ENCODE peak calls at places on chromosome 22, in seven cellular contexts. S, E, P, W, G, B and A are unnamed samples.

GRCh38 chr22:27752771-27753170 is 48.8 kb downstream of the MN1 start:
- DNase-seq in W (no peak), S (peak), G (no peak), P (no peak), B (no peak), E (no peak), A (no peak)

GRCh38 chr22:28051091-28051786 is 132.2 kb upstream of the PITPNB start:
- DNase-seq in P (no peak), W (no peak), B (no peak), E (no peak), G (no peak), S (no peak), A (no peak)

GRCh38 chr22:36164621-36165020 is 4.1 kb upstream of the APOL3 start:
- DNase-seq in B (peak), E (no peak), G (no peak), P (no peak), S (no peak), W (no peak), A (no peak)

GRCh38 chr22:37193629-37194191 is 5.7 kb upstream of the C1QTNF6 start:
- DNase-seq in P (no peak), B (peak), E (peak), G (no peak), W (no peak), S (peak), A (no peak)

GRCh38 chr22:18731075-18731666 is 119.5 kb upstream of the RIMBP3 start:
- DNase-seq in W (no peak), P (no peak), S (no peak), E (no peak), B (no peak), G (no peak), A (no peak)

GRCh38 chr22:35997438-35997837 is 31.2 kb downstream of the RBFOX2 start:
- DNase-seq in E (peak), S (peak), B (no peak), G (peak), W (no peak), P (no peak), A (no peak)

GRCh38 chr22:35900483-35901168 is 128.0 kb downstream of the RBFOX2 start:
- DNase-seq in E (peak), S (peak), G (peak), W (no peak), P (no peak), B (peak), A (no peak)

GRCh38 chr22:49255154-49255553 is 572.5 kb downstream of the BRD1 start:
- DNase-seq in B (no peak), E (no peak), W (peak), P (no peak), G (no peak), S (no peak), A (no peak)

GRCh38 chr22:43319661-43320486 is 23.3 kb downstream of the SCUBE1 start:
- DNase-seq in W (no peak), S (no peak), B (peak), G (no peak), E (no peak), P (no peak), A (no peak)

GRCh38 chr22:43946391-43946680 is 8.9 kb upstream of the SAMM50 start:
- DNase-seq in W (no peak), B (no peak), E (no peak), S (no peak), G (peak), P (no peak), A (no peak)

GRCh38 chr22:17213976-17214375 is 5.3 kb downstream of the ADA2 start:
- DNase-seq in W (peak), P (no peak), G (peak), S (no peak), E (peak), B (peak), A (no peak)

GRCh38 chr22:50252081-50253045 is 1.3 kb upstream of the HDAC10 start:
- DNase-seq in W (peak), P (no peak), B (peak), S (peak), G (peak), E (peak), A (peak)

GRCh38 chr22:44133901-44134511 is 46.7 kb upstream of the PARVG start:
- DNase-seq in W (no peak), B (no peak), G (no peak), E (no peak), S (peak), P (no peak), A (no peak)

GRCh38 chr22:36334838-36335603 is 52.7 kb downstream of the MYH9 start:
- DNase-seq in P (no peak), B (peak), S (peak), G (peak), W (no peak), E (peak), A (no peak)

GRCh38 chr22:30832407-30832987 is 136.1 kb downstream of the MORC2 start:
- DNase-seq in E (no peak), G (no peak), W (no peak), B (no peak), P (no peak), S (no peak), A (no peak)

GRCh38 chr22:17258015-17258827 is 39.0 kb upstream of the ADA2 start:
- DNase-seq in G (peak), W (peak), S (peak), E (no peak), P (no peak), B (peak), A (peak)

GRCh38 chr22:24737582-24737981 is 36.9 kb downstream of the PIWIL3 start:
- DNase-seq in P (no peak), B (no peak), G (no peak), S (no peak), E (no peak), W (no peak), A (no peak)

GRCh38 chr22:32619614-32620426 is 145.2 kb downstream of the FBXO7 start:
- DNase-seq in W (no peak), S (peak), G (no peak), B (peak), P (no peak), E (peak), A (no peak)

GRCh38 chr22:43411040-43411919 is 534 bp upstream of the MPPED1 start:
- DNase-seq in P (no peak), B (no peak), G (no peak), E (no peak), W (no peak), S (no peak), A (no peak)

GRCh38 chr22:23113847-23114720 is 27.7 kb downstream of the RSPH14 start:
- DNase-seq in G (no peak), W (no peak), E (no peak), B (no peak), S (no peak), P (no peak), A (no peak)

GRCh38 chr22:30868663-30869385 is 99.8 kb downstream of the MORC2 start:
- DNase-seq in W (no peak), B (no peak), P (no peak), G (no peak), E (peak), S (no peak), A (no peak)

GRCh38 chr22:30892731-30893221 is 75.8 kb downstream of the MORC2 start:
- DNase-seq in W (no peak), G (no peak), B (no peak), P (no peak), E (no peak), S (no peak), A (no peak)

GRCh38 chr22:46297151-46297819 is 615 bp downstream of the GTSE1 start:
- DNase-seq in W (no peak), E (peak), S (peak), P (no peak), B (peak), G (peak), A (no peak)

GRCh38 chr22:50118557-50119168 is 28.9 kb downstream of the MOV10L1 start:
- DNase-seq in G (peak), S (peak), B (peak), E (peak), P (no peak), W (no peak), A (no peak)

GRCh38 chr22:29481265-29482000 is 1.4 kb downstream of the NEFH start:
- DNase-seq in G (peak), S (no peak), P (no peak), W (peak), E (no peak), B (no peak), A (no peak)

GRCh38 chr22:25747245-25747944 is 5.4 kb downstream of the MYO18B start:
- DNase-seq in G (no peak), S (peak), P (no peak), W (no peak), B (peak), E (peak), A (no peak)

GRCh38 chr22:50270302-50271010 is at the start of gene MAPK11:
- DNase-seq in G (peak), B (peak), E (peak), P (no peak), W (peak), S (peak), A (peak)

GRCh38 chr22:32587449-32587848 is 112.8 kb downstream of the FBXO7 start:
- DNase-seq in S (no peak), P (no peak), E (no peak), B (peak), G (no peak), W (no peak), A (no peak)

GRCh38 chr22:49492308-49492707 is 335.4 kb downstream of the BRD1 start:
- DNase-seq in S (no peak), E (no peak), B (no peak), P (no peak), W (no peak), G (no peak), A (no peak)

GRCh38 chr22:47049078-47049609 is 286.7 kb downstream of the TBC1D22A start:
- DNase-seq in W (no peak), E (no peak), S (no peak), B (no peak), G (no peak), P (no peak), A (no peak)

GRCh38 chr22:46122511-46122971 is 27.8 kb upstream of the PPARA start:
- DNase-seq in E (peak), P (no peak), G (peak), S (peak), W (peak), B (peak), A (peak)

GRCh38 chr22:23888615-23889401 is 5.4 kb upstream of the MIF start:
- DNase-seq in G (peak), E (peak), P (no peak), B (no peak), W (no peak), S (peak), A (no peak)

GRCh38 chr22:43168416-43169309 is 17.3 kb downstream of the TSPO start:
- DNase-seq in G (peak), P (no peak), E (peak), W (no peak), S (peak), B (peak), A (no peak)

GRCh38 chr22:23147632-23148387 is 2.5 kb downstream of the RAB36 start:
- DNase-seq in G (no peak), S (peak), W (no peak), E (peak), B (peak), P (no peak), A (no peak)

GRCh38 chr22:16970446-16970845 is 37.6 kb downstream of the GAB4 start:
- DNase-seq in S (no peak), P (no peak), G (no peak), W (no peak), B (no peak), E (no peak), A (no peak)

GRCh38 chr22:27238935-27239510 is 562.5 kb downstream of the MN1 start:
- DNase-seq in E (peak), B (peak), P (no peak), S (peak), W (no peak), G (peak), A (no peak)

GRCh38 chr22:33835196-33835788 is 85.0 kb downstream of the LARGE1 start:
- DNase-seq in G (peak), S (no peak), W (no peak), B (no peak), E (no peak), P (no peak), A (no peak)

GRCh38 chr22:45329536-45329936 is 19.8 kb downstream of the FAM118A start:
- DNase-seq in S (no peak), B (no peak), W (no peak), E (no peak), P (no peak), G (no peak), A (no peak)

GRCh38 chr22:50607366-50608020 is 6.9 kb downstream of the MAPK8IP2 start:
- DNase-seq in S (no peak), B (no peak), W (no peak), P (no peak), G (no peak), E (no peak), A (no peak)

GRCh38 chr22:45812910-45813309 is 141.3 kb downstream of the ATXN10 start:
- DNase-seq in G (no peak), P (no peak), B (no peak), E (no peak), W (no peak), S (no peak), A (no peak)

DNA sequence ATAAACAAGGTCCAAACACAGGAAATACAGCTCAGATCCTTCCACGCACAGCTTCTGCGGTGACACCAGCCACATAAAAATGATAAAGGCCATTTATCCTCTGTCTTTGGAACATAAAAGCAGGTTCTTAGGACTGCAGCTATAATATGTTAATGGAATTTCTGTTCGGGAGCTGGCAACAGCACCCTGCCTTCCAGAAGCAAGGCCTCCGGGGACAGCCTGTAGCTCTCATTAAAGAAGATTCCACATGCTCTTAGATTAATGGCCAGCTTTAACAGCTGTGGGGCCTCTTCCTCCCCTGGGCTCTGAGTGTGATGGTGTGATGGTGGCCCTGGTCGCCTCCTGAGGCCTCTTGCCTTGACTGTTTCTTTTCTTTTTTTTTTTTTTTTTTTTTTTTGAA is 137.3 kb downstream of the CACNA1I start:
- DNase-seq in E (no peak), W (no peak), P (no peak), B (no peak), G (no peak), S (no peak), A (no peak)
- H3K18ac ChIP-seq in E (no peak), W (no peak), P (no peak), B (no peak), G (no peak), S (no peak), A (no peak)

DNA sequence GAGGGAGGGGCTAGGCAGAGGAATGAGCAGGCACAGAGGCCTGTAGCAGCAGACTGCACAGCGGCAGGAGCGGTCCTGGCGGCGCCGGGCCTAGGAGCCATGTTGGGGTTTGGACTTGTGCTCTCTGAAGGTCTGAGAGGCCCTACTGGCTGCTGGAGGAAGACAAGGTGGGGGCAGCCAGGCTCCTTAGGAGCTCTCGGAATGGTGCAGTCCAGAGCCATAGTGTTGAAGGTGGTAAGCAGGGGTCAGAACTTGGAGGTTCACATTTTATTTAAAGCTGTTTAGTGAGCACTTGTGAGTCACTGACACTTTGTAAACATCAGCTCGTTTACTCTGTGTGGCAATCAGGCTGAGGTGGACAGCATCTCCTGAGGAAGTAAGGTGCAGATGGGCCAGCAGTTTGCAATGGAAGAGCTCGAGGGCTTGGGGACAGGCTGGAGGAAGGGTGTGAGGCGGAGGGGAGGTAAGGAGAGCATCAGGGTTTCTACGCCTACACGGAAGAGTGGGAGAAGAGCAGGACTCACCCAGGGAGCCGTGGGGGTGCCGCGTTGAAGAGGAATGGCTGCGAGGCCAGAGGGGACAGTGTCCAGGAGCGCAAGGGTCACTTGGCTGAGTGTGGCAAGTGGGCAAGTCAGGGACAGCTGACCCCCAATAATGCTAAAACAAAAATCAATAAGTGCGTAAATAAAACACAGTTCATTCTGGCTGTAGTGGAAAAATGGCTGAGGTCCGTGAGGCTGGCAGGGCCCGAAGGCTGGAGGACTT is 10.0 kb upstream of the TMEM191C start:
- DNase-seq in P (no peak), E (peak), G (no peak), B (no peak), W (peak), S (peak), A (no peak)
- H3K18ac ChIP-seq in P (peak), E (no peak), G (no peak), B (no peak), W (no peak), S (peak), A (peak)

GRCh38 chr22:38249301-38249700 is 23.5 kb downstream of the TMEM184B start:
- DNase-seq in W (no peak), G (no peak), S (no peak), E (no peak), B (no peak), P (no peak), A (no peak)
- H3K18ac ChIP-seq in W (no peak), G (no peak), S (no peak), E (no peak), B (no peak), P (no peak), A (no peak)

GRCh38 chr22:19948057-19948760 is 6.6 kb upstream of the TXNRD2 start:
- DNase-seq in E (no peak), S (no peak), G (no peak), B (no peak), P (no peak), W (no peak), A (no peak)
- H3K18ac ChIP-seq in E (no peak), S (no peak), G (no peak), B (no peak), P (no peak), W (no peak), A (no peak)

DNA sequence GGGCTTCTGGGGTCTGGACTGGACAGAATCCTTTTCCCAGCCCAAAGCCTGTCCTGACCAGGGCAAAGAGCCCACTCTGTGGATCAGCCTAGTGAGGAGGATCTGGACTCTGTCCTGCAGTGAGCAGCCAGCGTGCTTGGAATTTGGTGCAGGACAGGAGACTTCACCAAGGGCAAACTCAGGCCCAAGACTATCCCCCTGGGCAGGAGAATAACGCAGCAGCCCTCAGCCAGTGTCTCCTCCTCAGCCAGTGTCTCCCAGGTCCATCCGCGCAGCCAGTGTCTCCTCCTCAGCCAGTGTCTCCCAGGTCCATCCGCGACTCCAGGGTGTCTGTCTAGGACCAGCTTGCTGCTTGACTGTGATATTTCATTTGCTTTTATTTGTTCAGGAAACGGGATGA is 1334.0 kb downstream of the TBC1D22A start:
- DNase-seq in W (no peak), B (no peak), S (no peak), E (no peak), G (no peak), P (no peak), A (no peak)
- H3K18ac ChIP-seq in W (no peak), B (no peak), S (no peak), E (no peak), G (no peak), P (no peak), A (no peak)

GRCh38 chr22:41831383-41831782 is 1.5 kb upstream of the SREBF2 start:
- DNase-seq in G (peak), S (peak), W (no peak), B (peak), E (no peak), P (no peak), A (no peak)
- H3K18ac ChIP-seq in G (peak), S (peak), W (no peak), B (peak), E (no peak), P (no peak), A (peak)